ENCODE peak calls at places on chromosomes 6 and 20, in seven cellular contexts. K is transverse colon, S is lower lobe of right lung, R is right cardiac atrium, A is stomach, X is right atrium auricular region, E is psoas muscle. U is an unnamed sample.

GRCh38 chr6:127539292-127539691 is 20.2 kb upstream of the MTCL3 start:
- DNase-seq in K (no peak), S (no peak), R (no peak), A (no peak), X (no peak), E (no peak), U (no peak)

GRCh38 chr6:126546771-126547170 is 206.9 kb downstream of the CENPW start:
- DNase-seq in K (no peak), S (no peak), R (no peak), A (no peak), X (no peak), E (no peak), U (no peak)

GRCh38 chr6:98871821-98872220 is 37.4 kb downstream of the POU3F2 start:
- DNase-seq in K (no peak), S (no peak), R (no peak), A (no peak), X (no peak), E (no peak), U (no peak)

GRCh38 chr6:15508363-15509330 is 154.2 kb downstream of the DTNBP1 start:
- DNase-seq in K (no peak), S (no peak), R (no peak), A (no peak), X (no peak), E (no peak), U (no peak)

GRCh38 chr6:170209354-170210025 is 81.4 kb downstream of the DLL1 start:
- DNase-seq in K (no peak), S (no peak), R (no peak), A (peak), X (peak), E (no peak), U (no peak)

GRCh38 chr20:46852313-46852712 is 42.3 kb upstream of the EYA2 start:
- DNase-seq in K (no peak), S (no peak), R (no peak), A (no peak), X (no peak), E (no peak), U (no peak)

GRCh38 chr6:3398755-3399671 is 57.8 kb downstream of the SLC22A23 start:
- DNase-seq in K (peak), S (no peak), R (no peak), A (no peak), X (no peak), E (no peak), U (no peak)

GRCh38 chr6:87066449-87067288 is 28.2 kb downstream of the CGA start:
- DNase-seq in K (peak), S (no peak), R (peak), A (peak), X (no peak), E (no peak), U (peak)

GRCh38 chr6:83092756-83093399 is 25.4 kb downstream of the DOP1A start:
- DNase-seq in K (no peak), S (no peak), R (no peak), A (no peak), X (no peak), E (no peak), U (no peak)

GRCh38 chr6:7671581-7671980 is 54.3 kb upstream of the BMP6 start:
- DNase-seq in K (no peak), S (no peak), R (no peak), A (no peak), X (no peak), E (no peak), U (no peak)

GRCh38 chr6:108968325-108968724 is 120.1 kb downstream of the ARMC2 start:
- DNase-seq in K (no peak), S (no peak), R (peak), A (no peak), X (no peak), E (no peak), U (no peak)

GRCh38 chr6:93423542-93423941 is 4.2 kb upstream of the EPHA7 start:
- DNase-seq in K (peak), S (no peak), R (peak), A (no peak), X (no peak), E (peak), U (peak)

GRCh38 chr6:149941583-149942460 is at the start of gene ULBP2:
- DNase-seq in K (peak), S (peak), R (peak), A (peak), X (peak), E (peak), U (peak)

GRCh38 chr20:49379338-49379737 is 101.5 kb upstream of the ZNFX1 start:
- DNase-seq in K (no peak), S (no peak), R (no peak), A (no peak), X (no peak), E (no peak), U (no peak)

DNA sequence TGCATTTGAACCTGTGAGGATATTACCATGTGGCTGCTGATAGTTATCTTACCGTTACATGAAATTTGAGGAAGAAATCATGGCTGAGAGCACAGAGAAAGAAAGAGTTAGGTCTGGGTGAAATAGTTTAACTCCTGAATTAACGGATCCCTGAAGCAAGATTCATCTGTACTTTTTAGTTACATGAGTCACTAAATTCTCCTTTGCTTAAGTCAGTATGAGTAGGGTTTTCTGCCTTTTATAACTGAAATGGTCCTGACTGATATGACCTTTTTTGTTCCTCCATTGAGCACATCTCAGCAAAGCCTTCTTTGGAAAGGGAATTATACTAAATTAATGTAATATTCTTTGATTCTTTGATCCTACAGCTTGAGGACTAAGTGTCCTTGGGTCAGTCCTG is 333.3 kb upstream of the ZFP64 start:
- DNase-seq in K (no peak), S (no peak), R (no peak), A (no peak), X (no peak), E (no peak), U (no peak)
- H3K4me3 ChIP-seq in K (no peak), S (no peak), R (no peak), A (no peak), X (no peak), E (no peak), U (no peak)

GRCh38 chr6:89939144-89939543 is 44.9 kb downstream of the GJA10 start:
- DNase-seq in K (no peak), S (no peak), R (no peak), A (no peak), X (no peak), E (no peak), U (no peak)

GRCh38 chr6:89941031-89941775 is 46.9 kb downstream of the GJA10 start:
- DNase-seq in K (peak), S (peak), R (peak), A (peak), X (peak), E (peak), U (no peak)

GRCh38 chr6:89942601-89943000 is 48.3 kb downstream of the GJA10 start:
- DNase-seq in K (no peak), S (no peak), R (no peak), A (no peak), X (no peak), E (no peak), U (no peak)

GRCh38 chr6:89941847-89942497 is 47.7 kb downstream of the GJA10 start:
- DNase-seq in K (no peak), S (no peak), R (no peak), A (no peak), X (no peak), E (no peak), U (no peak)

DNA sequence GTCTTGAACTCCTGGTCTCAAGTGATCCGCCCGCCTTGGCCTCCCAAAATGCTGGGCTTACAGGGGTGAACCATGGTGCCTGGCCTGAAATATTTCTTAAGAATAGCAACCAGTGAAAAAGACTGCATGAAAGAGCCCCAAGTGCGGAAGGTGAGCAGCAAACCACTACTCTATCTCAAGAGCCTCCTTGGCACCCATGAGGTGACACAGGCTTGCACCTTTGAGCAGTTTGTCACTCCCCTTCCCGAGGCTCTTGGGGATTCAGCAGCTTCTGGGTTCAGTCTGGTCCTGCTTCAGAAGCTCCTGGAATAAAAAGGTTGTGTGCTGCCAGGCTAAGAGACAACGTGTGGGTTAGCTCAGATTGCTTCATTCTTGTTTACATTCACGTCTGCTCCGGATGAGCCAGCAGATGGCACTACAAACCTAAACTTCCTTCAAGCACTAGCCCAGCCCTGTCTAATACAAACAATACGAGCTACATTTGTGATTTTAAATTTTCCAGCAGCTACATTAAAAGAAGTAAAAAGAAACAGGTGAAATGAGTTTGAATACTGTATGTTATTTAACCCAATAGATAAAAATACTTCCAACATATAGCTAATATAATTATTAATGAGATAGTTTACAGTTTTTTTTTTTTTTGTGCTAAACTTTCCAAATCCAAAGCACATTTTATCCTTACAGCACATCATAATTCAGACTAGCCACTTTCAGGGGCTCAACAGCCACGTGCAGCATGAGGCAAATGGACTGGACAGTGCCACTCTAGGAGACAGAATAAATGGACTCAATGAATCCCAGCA is 46.2 kb downstream of the GJA10 start:
- DNase-seq in K (peak), S (peak), R (peak), A (peak), X (peak), E (peak), U (peak)
- H3K27ac ChIP-seq in K (no peak), S (no peak), R (no peak), A (no peak), X (no peak), E (no peak), U (no peak)

DNA sequence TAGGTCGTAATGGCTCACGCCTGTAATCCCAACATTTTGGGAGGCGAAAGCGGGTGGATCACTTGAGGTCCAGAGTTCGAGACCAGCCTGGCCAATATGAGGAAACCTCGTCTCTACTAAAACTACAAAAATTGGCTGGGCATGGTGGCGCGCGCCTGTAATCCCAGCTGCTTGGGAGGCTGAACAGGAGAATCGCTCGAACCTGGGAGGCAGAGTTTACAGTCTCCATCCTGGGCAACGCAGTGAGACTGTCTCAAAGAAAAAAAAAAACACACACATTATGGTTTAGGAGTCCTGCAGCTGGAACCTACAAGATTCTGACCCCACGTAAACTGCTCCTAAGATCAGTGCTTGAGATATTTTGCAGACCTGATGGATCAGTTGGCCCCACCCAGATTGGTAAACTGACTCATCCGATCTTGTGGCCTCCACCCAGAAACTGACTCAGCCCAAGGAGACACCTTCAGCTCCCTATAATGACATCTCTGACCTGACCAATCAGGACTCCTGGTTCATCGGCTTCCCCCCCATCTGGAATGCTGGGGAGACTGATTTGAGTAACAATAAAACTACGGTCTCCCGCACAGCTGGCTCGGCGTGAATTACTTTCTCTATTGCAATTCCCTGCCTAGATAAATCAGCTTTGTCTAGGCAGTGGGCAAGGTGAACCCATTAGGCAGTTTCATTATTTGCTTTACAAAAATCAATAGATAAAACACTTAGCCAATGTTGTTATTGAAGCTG is 96.2 kb upstream of the BTN3A2 start:
- DNase-seq in K (peak), S (no peak), R (no peak), A (no peak), X (no peak), E (no peak), U (no peak)
- H3K4me3 ChIP-seq in K (no peak), S (no peak), R (no peak), A (no peak), X (no peak), E (no peak), U (no peak)

DNA sequence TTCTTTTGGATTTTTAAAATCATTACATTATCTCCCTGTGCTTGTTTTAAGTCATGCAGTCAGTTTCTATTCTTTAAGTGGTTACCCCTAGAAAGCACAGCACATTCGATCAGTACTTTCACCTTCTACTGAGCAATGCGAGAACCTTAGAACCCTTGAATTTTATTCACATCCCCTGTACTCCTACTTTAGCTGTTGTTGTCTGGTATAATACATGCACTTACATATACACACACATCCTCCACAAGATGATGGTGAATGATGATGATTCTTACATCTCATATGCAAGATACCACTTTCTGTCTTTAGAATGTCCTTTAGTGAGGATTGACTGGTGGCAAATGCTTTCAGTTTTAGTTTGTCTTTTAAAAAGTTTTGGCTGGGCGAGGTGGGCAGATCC is 5.7 kb downstream of the CDC40 start:
- DNase-seq in K (no peak), S (no peak), R (no peak), A (no peak), X (no peak), E (no peak), U (no peak)
- H3K27ac ChIP-seq in K (no peak), S (no peak), R (no peak), A (no peak), X (no peak), E (no peak), U (no peak)

DNA sequence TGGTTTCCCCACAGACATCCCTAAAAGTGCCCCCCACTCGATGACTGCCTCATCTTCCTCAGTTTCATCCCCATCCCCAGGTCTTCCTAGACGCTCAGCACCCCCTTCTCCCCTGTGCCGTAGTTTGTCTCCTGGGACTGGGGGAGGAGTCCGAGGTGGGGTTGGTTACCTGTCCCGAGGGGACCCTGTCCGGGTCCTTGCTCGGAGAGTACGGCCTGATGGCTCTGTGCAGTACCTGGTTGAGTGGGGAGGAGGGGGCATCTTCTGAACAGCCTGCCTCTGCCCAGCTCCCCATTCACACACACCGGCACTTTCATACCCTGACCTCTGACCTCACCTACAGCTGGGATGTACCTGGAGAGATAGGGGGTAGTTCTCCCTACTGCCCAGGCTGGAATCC is 2.1 kb downstream of the CUTA start:
- DNase-seq in K (no peak), S (no peak), R (no peak), A (no peak), X (no peak), E (no peak), U (no peak)
- H3K4me3 ChIP-seq in K (no peak), S (peak), R (no peak), A (no peak), X (no peak), E (no peak), U (no peak)

DNA sequence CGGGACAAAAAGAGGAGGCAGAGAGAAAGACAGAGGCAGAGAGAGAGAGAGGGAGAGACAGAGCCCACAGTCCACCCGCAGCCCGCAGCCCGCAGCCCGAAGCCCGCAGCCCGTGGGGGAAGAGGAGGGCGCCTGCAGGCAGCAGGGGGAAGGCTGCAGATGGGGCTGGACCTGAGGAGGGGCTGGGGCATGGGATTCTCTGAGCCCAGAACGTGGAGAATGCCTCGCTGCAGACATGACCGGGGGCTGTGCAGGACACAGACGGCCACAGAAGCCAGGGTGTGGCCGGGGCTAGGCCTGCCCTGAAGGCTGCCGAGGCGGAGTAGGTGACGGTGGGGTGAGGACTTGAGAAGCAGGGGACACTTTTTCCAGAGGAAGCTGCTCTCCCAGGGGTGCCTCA is 6.5 kb upstream of the SLCO4A1 start:
- DNase-seq in K (no peak), S (no peak), R (peak), A (no peak), X (no peak), E (no peak), U (no peak)
- H3K27ac ChIP-seq in K (no peak), S (no peak), R (no peak), A (no peak), X (no peak), E (no peak), U (no peak)

DNA sequence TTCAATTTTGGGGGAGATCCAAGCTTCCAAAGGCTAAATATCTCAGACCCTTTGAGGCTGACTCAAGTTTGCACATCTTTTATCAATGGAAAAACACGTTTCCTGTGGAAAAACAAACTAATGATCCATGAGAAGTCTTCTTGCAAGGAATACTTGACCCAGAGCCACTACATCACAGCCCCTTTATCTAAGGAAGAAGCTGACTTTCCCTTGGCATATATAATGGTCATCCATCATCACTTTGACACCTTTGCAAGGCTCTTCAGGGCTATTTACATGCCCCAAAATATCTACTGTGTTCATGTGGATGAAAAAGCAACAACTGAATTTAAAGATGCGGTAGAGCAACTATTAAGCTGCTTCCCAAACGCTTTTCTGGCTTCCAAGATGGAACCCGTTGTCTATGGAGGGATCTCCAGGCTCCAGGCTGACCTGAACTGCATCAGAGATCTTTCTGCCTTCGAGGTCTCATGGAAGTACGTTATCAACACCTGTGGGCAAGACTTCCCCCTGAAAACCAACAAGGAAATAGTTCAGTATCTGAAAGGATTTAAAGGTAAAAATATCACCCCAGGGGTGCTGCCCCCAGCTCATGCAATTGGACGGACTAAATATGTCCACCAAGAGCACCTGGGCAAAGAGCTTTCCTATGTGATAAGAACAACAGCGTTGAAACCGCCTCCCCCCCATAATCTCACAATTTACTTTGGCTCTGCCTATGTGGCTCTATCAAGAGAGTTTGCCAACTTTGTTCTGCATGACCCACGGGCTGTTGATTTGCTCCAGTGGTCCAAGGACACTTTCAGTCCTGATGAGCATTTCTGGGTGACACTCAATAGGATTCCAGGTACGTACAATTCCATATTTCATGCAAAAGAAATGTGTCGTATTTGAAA is 35.6 kb downstream of the GCNT2 start:
- DNase-seq in K (no peak), S (no peak), R (no peak), A (peak), X (no peak), E (no peak), U (no peak)
- H3K4me3 ChIP-seq in K (peak), S (peak), R (peak), A (peak), X (peak), E (peak), U (peak)

GRCh38 chr20:16472045-16472872 is 101.0 kb downstream of the KIF16B start:
- DNase-seq in K (peak), S (peak), R (no peak), A (peak), X (no peak), E (no peak), U (no peak)
- H3K27ac ChIP-seq in K (no peak), S (no peak), R (no peak), A (no peak), X (no peak), E (no peak), U (no peak)

GRCh38 chr6:56693246-56693607 is 50.5 kb upstream of the DST start:
- DNase-seq in K (peak), S (peak), R (peak), A (peak), X (peak), E (peak), U (peak)
- H3K4me3 ChIP-seq in K (peak), S (peak), R (peak), A (no peak), X (peak), E (peak), U (peak)